ENCODE peak calls at places on chromosomes 12 and 14, in seven cellular contexts. C is fibroblast of pulmonary artery, X is type B pancreatic cell, P is Calu3, A is HTR-8/SVneo, J is T-helper 2 cell, E is cardiac muscle cell. O is an unnamed sample.

GRCh38 chr14:97523936-97524335 is 726.8 kb downstream of the VRK1 start:
- DNase-seq in C (no peak), X (no peak), P (no peak), A (no peak), J (no peak), E (no peak), O (no peak)

GRCh38 chr14:99100871-99101270 is 171.1 kb downstream of the BCL11B start:
- DNase-seq in C (no peak), X (no peak), P (no peak), A (no peak), J (no peak), E (no peak), O (no peak)

GRCh38 chr12:109428038-109428629 is 49.0 kb downstream of the KCTD10 start:
- DNase-seq in C (peak; percentile 87), X (peak; percentile 79), P (peak; percentile 86), A (peak; percentile 81), J (peak; percentile 76), E (peak; percentile 87), O (peak; percentile 87)

GRCh38 chr12:11607313-11608081 is 42.0 kb upstream of the ETV6 start:
- DNase-seq in C (peak; percentile 44), X (no peak), P (peak; percentile 11), A (peak; percentile 5), J (no peak), E (peak; percentile 31), O (no peak)

GRCh38 chr12:63038361-63039100 is 103.6 kb upstream of the PPM1H start:
- DNase-seq in C (no peak), X (no peak), P (no peak), A (no peak), J (no peak), E (no peak), O (no peak)

GRCh38 chr12:8860165-8860961 is 37.9 kb downstream of the A2ML1 start:
- DNase-seq in C (peak; percentile 67), X (no peak), P (peak; percentile 38), A (no peak), J (peak; percentile 26), E (peak; percentile 47), O (peak; percentile 33)

GRCh38 chr14:58772814-58773620 is 135.3 kb downstream of the DACT1 start:
- DNase-seq in C (no peak), X (no peak), P (no peak), A (peak; percentile 45), J (no peak), E (peak; percentile 36), O (no peak)

GRCh38 chr12:122021193-122021821 is 377 bp upstream of the BCL7A start:
- DNase-seq in C (peak; percentile 25), X (no peak), P (peak; percentile 29), A (no peak), J (peak; percentile 37), E (peak; percentile 55), O (no peak)

GRCh38 chr12:115416869-115417268 is 732.9 kb upstream of the TBX3 start:
- DNase-seq in C (no peak), X (no peak), P (no peak), A (no peak), J (no peak), E (no peak), O (no peak)